ENCODE peak calls at places on chromosome 4, in ten cellular contexts. M is hepatocyte; C is IMR-90; K is CD8-positive, alpha-beta memory T cell; G is GM23248; L is right lobe of liver; Z is left lung; P is H9; S is upper lobe of left lung; V is heart left ventricle. Q is an unnamed sample.

GRCh38 chr4:76571274-76571673 is 136.2 kb downstream of the SHROOM3 start:
- DNase-seq in M (peak; percentile 34), C (no peak), L (no peak), P (no peak), K (no peak), Z (no peak), G (no peak), V (no peak), S (no peak), Q (no peak)

GRCh38 chr4:130359537-130359936 is 1263.6 kb downstream of the C4orf33 start:
- DNase-seq in G (peak; percentile 24), V (no peak), M (no peak), L (no peak), Z (no peak), C (peak; percentile 35), S (no peak), P (no peak), K (no peak), Q (no peak)

GRCh38 chr4:10006604-10007435 is 14.5 kb downstream of the SLC2A9 start:
- DNase-seq in C (no peak), P (no peak), L (peak; percentile 86), V (no peak), S (peak; percentile 81), M (peak; percentile 81), K (no peak), G (peak; percentile 51), Z (no peak), Q (peak; percentile 64)

GRCh38 chr4:59818656-59819055 is 1381.5 kb upstream of the ADGRL3 start:
- DNase-seq in V (no peak), K (no peak), M (no peak), L (no peak), C (no peak), Z (peak; percentile 21), S (no peak), P (no peak), G (no peak), Q (no peak)

GRCh38 chr4:13289391-13289790 is 194.7 kb downstream of the RAB28 start:
- DNase-seq in C (peak; percentile 11), P (no peak), M (no peak), S (no peak), Z (no peak), V (no peak), L (no peak), G (peak; percentile 69), K (no peak), Q (no peak)

GRCh38 chr4:174398728-174399127 is 115.0 kb downstream of the CEP44 start:
- DNase-seq in C (peak; percentile 68), M (no peak), S (no peak), P (no peak), L (no peak), Z (no peak), G (peak; percentile 80), K (no peak), V (no peak), Q (no peak)

GRCh38 chr4:152735302-152735917 is 44.1 kb downstream of the TIGD4 start:
- DNase-seq in M (peak; percentile 40), S (no peak), C (peak; percentile 11), G (peak; percentile 56), L (no peak), Z (no peak), V (no peak), K (no peak), P (no peak), Q (no peak)

GRCh38 chr4:17613761-17614415 is 553 bp upstream of the MED28 start:
- DNase-seq in M (peak; percentile 23), C (peak; percentile 87), P (no peak), S (peak; percentile 35), L (peak; percentile 53), K (peak; percentile 16), Z (no peak), V (peak; percentile 32), G (peak; percentile 93), Q (no peak)

GRCh38 chr4:159484861-159485260 is 382.0 kb downstream of the RAPGEF2 start:
- DNase-seq in M (no peak), S (no peak), L (no peak), Z (no peak), V (no peak), G (no peak), P (no peak), K (no peak), C (no peak), Q (no peak)

GRCh38 chr4:110854021-110854678 is 231.3 kb upstream of the PITX2 start:
- DNase-seq in P (no peak), Z (no peak), V (no peak), M (no peak), S (no peak), L (no peak), C (peak; percentile 84), K (no peak), G (peak; percentile 90), Q (no peak)

GRCh38 chr4:111639876-111640275 is 505.4 kb upstream of the FAM241A start:
- DNase-seq in L (no peak), M (peak; percentile 34), S (no peak), K (no peak), Z (no peak), P (no peak), V (no peak), C (peak; percentile 55), G (peak; percentile 84), Q (no peak)

GRCh38 chr4:83716874-83717273 is 181.0 kb downstream of the GPAT3 start:
- DNase-seq in G (peak; percentile 33), K (no peak), P (no peak), M (no peak), C (no peak), V (no peak), L (no peak), Z (no peak), S (no peak), Q (no peak)

GRCh38 chr4:87540176-87541058 is 11.2 kb upstream of the SPARCL1 start:
- DNase-seq in M (no peak), Z (no peak), C (peak; percentile 56), S (no peak), G (peak; percentile 46), L (no peak), V (no peak), K (no peak), P (no peak), Q (no peak)

GRCh38 chr4:2981256-2981804 is 18.0 kb downstream of the GRK4 start:
- DNase-seq in Z (no peak), M (no peak), C (no peak), V (no peak), K (no peak), P (no peak), G (no peak), S (no peak), L (peak; percentile 16), Q (no peak)

GRCh38 chr4:40194602-40195161 is 2.1 kb upstream of the RHOH start:
- DNase-seq in V (no peak), P (no peak), L (no peak), Z (no peak), G (no peak), C (peak; percentile 45), K (no peak), S (no peak), M (peak; percentile 30), Q (no peak)

GRCh38 chr4:6892190-6892908 is 17.3 kb upstream of the TBC1D14 start:
- DNase-seq in S (peak; percentile 73), G (peak; percentile 81), V (peak; percentile 59), M (peak; percentile 47), K (no peak), C (peak; percentile 79), P (peak; percentile 74), Z (peak; percentile 81), L (peak; percentile 88), Q (no peak)
- H3K27ac ChIP-seq in S (peak overlapping the region; percentile 76), G (peak overlapping the region; percentile 39), V (no peak overlapping the region), M (peak overlapping the region; percentile 78), K (peak overlapping the region; percentile 73), C (peak overlapping the region; percentile 99), P (no peak overlapping the region), Z (peak overlapping the region; percentile 44), L (peak overlapping the region; percentile 10), Q (no peak overlapping the region)

GRCh38 chr4:42630908-42631307 is 26.0 kb downstream of the ATP8A1 start:
- DNase-seq in Z (no peak), P (no peak), S (no peak), L (no peak), M (no peak), G (no peak), V (no peak), C (no peak), K (no peak), Q (no peak)
- H3K4me1 ChIP-seq in Z (peaks cover 34% of the 10 kb centered on the region), P (no peaks in the 10 kb centered on the region), S (peaks cover 19% of the 10 kb centered on the region), L (no peaks in the 10 kb centered on the region), M (peaks cover 1% of the 10 kb centered on the region), G (no peaks in the 10 kb centered on the region), V (peaks cover 41% of the 10 kb centered on the region), C (no peaks in the 10 kb centered on the region), K (peaks cover 59% of the 10 kb centered on the region), Q (no peaks in the 10 kb centered on the region)

DNA sequence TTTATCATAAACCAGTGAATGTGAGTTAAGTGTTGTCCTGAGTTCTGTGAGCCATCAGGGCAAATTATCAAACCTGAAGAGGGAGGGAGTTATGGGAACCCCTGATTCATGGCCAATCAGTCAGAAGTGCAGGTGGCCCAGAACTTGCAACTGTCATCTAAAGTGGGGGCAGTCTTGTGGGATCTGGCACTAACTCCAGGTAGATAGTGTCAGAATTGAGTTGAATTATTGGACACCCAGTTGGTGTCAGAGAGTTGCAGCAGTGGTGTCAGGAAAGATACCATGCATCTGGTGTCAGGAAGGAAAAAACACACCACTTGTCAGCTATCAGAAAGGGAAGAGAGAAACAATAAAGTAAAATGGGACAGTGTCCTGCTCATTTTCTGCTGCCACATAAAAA is 8.4 kb downstream of the CORIN start:
- DNase-seq in C (no peak), S (no peak), Z (no peak), M (no peak), P (no peak), G (no peak), K (no peak), V (peak; percentile 41), L (no peak), Q (no peak)
- H3K27ac ChIP-seq in C (no peak overlapping the region), S (no peak overlapping the region), Z (no peak overlapping the region), M (no peak overlapping the region), P (no peak overlapping the region), G (no peak overlapping the region), K (no peak overlapping the region), V (peak overlapping the region; percentile 59), L (no peak overlapping the region), Q (no peak overlapping the region)

GRCh38 chr4:7877131-7877530 is 62.5 kb downstream of the AFAP1 start:
- DNase-seq in L (no peak), Z (no peak), C (no peak), P (no peak), G (no peak), V (no peak), S (no peak), M (no peak), K (no peak), Q (no peak)
- H3K4me1 ChIP-seq in L (no peaks in the 10 kb centered on the region), Z (no peaks in the 10 kb centered on the region), C (peaks cover 41% of the 10 kb centered on the region), P (peaks cover 3% of the 10 kb centered on the region), G (peaks cover 72% of the 10 kb centered on the region), V (peaks cover 18% of the 10 kb centered on the region), S (no peaks in the 10 kb centered on the region), M (peaks cover 8% of the 10 kb centered on the region), K (peaks cover 23% of the 10 kb centered on the region), Q (peaks cover 6% of the 10 kb centered on the region)

Q was measured in aorta.